ENCODE peak calls at places on chromosomes 12 and 14, in four cellular contexts. O is heart left ventricle, X is natural killer cell, L is thoracic aorta. C is an unnamed sample.

GRCh38 chr12:100234591-100235304 is 32.1 kb downstream of the DEPDC4 start:
- ATAC-seq in O (peak; percentile 48), X (peak; percentile 36), L (peak; percentile 76), C (peak; percentile 55)

GRCh38 chr14:94411638-94412037 is 23.2 kb upstream of the SERPINA1 start:
- ATAC-seq in O (no peak), X (no peak), L (no peak), C (no peak)

GRCh38 chr12:1126089-1126488 is 135.1 kb downstream of the ERC1 start:
- ATAC-seq in O (no peak), X (peak; percentile 93), L (no peak), C (no peak)

GRCh38 chr14:78721756-78722455 is 551.7 kb downstream of the NRXN3 start:
- ATAC-seq in O (no peak), X (no peak), L (no peak), C (no peak)

GRCh38 chr12:45655186-45655585 is 74.3 kb upstream of the ARID2 start:
- ATAC-seq in O (no peak), X (peak; percentile 100), L (no peak), C (no peak)

GRCh38 chr12:96352161-96352835 is 47.9 kb downstream of the CDK17 start:
- ATAC-seq in O (peak; percentile 37), X (no peak), L (no peak), C (peak; percentile 34)

GRCh38 chr14:68191567-68192321 is 372.2 kb downstream of the RAD51B start:
- ATAC-seq in O (no peak), X (no peak), L (no peak), C (peak; percentile 66)

GRCh38 chr14:88043523-88043922 is 38.6 kb downstream of the GPR65 start:
- ATAC-seq in O (no peak), X (no peak), L (no peak), C (no peak)

GRCh38 chr14:95891742-95892141 is 15.1 kb downstream of the TUNAR start:
- ATAC-seq in O (no peak), X (no peak), L (no peak), C (no peak)

GRCh38 chr12:124713436-124714082 is 146.1 kb upstream of the NCOR2 start:
- ATAC-seq in O (peak; percentile 80), X (peak; percentile 85), L (peak; percentile 53), C (peak; percentile 72)

GRCh38 chr12:2796187-2796663 is 1.5 kb downstream of the FKBP4 start:
- ATAC-seq in O (no peak), X (no peak), L (no peak), C (no peak)

GRCh38 chr12:27534765-27535161 is 10.8 kb downstream of the PPFIBP1 start:
- ATAC-seq in O (no peak), X (no peak), L (no peak), C (no peak)

GRCh38 chr12:124006582-124007170 is 33.7 kb downstream of the ZNF664 start:
- ATAC-seq in O (no peak), X (no peak), L (no peak), C (no peak)

GRCh38 chr14:96581902-96582640 is 79.9 kb downstream of the PAPOLA start:
- ATAC-seq in O (no peak), X (no peak), L (no peak), C (no peak)

GRCh38 chr12:25184132-25184531 is 10.8 kb downstream of the DNAI7 start:
- ATAC-seq in O (no peak), X (no peak), L (no peak), C (no peak)

GRCh38 chr14:98754343-98755025 is 517.5 kb downstream of the BCL11B start:
- ATAC-seq in O (no peak), X (no peak), L (no peak), C (no peak)

GRCh38 chr12:81953541-81953940 is 194.4 kb upstream of the PPFIA2 start:
- ATAC-seq in O (no peak), X (no peak), L (no peak), C (no peak)

GRCh38 chr12:8037947-8038346 is 5.4 kb downstream of the FOXJ2 start:
- ATAC-seq in O (no peak), X (no peak), L (no peak), C (no peak)

GRCh38 chr12:101854747-101855146 is 22.6 kb upstream of the DRAM1 start:
- ATAC-seq in O (no peak), X (no peak), L (no peak), C (no peak)

GRCh38 chr12:8831116-8831515 is 8.7 kb downstream of the A2ML1 start:
- ATAC-seq in O (no peak), X (no peak), L (no peak), C (no peak)

GRCh38 chr14:70665448-70666363 is 24.0 kb downstream of the TTC9 start:
- ATAC-seq in O (no peak), X (no peak), L (no peak), C (no peak)

GRCh38 chr14:71594828-71595227 is 337.4 kb upstream of the RGS6 start:
- ATAC-seq in O (peak; percentile 32), X (no peak), L (no peak), C (no peak)

GRCh38 chr12:7321624-7322023 is 17.8 kb downstream of the ACSM4 start:
- ATAC-seq in O (no peak), X (no peak), L (no peak), C (no peak)

GRCh38 chr14:38290601-38291190 is 34.8 kb upstream of the CLEC14A start:
- ATAC-seq in O (peak; percentile 95), X (no peak), L (peak; percentile 69), C (peak; percentile 19)

GRCh38 chr12:47896022-47896421 is 8.8 kb downstream of the VDR start:
- ATAC-seq in O (no peak), X (no peak), L (no peak), C (no peak)

GRCh38 chr12:52032431-52032796 is 18.8 kb upstream of the NR4A1 start:
- ATAC-seq in O (peak; percentile 56), X (no peak), L (no peak), C (peak; percentile 46)

GRCh38 chr14:67821121-67821520 is 1.5 kb downstream of the RAD51B start:
- ATAC-seq in O (no peak), X (no peak), L (no peak), C (no peak)

GRCh38 chr12:93982847-93983315 is 165.5 kb upstream of the PLXNC1 start:
- ATAC-seq in O (no peak), X (no peak), L (no peak), C (no peak)

GRCh38 chr14:94051779-94052178 is 25.6 kb downstream of the OTUB2 start:
- ATAC-seq in O (peak; percentile 47), X (no peak), L (no peak), C (no peak)

GRCh38 chr12:110619534-110619953 is 5.6 kb downstream of the TCTN1 start:
- ATAC-seq in O (no peak), X (no peak), L (no peak), C (no peak)
- TF ChIP-seq CTCF in O (no peak), X (no peak), L (no peak), C (no peak)

GRCh38 chr12:117212563-117213190 is 22.4 kb upstream of the FBXO21 start:
- ATAC-seq in O (peak; percentile 68), X (peak; percentile 49), L (peak; percentile 87), C (peak; percentile 87)
- TF ChIP-seq CTCF in O (peak; percentile 83), X (peak; percentile 87), L (peak; percentile 76), C (no peak)

GRCh38 chr12:49707812-49708147 is 575 bp upstream of the FMNL3 start:
- ATAC-seq in O (no peak), X (no peak), L (no peak), C (no peak)
- TF ChIP-seq CTCF in O (no peak), X (no peak), L (no peak), C (no peak)

GRCh38 chr14:69288956-69289705 is 29.2 kb downstream of the GALNT16 start:
- ATAC-seq in O (no peak), X (no peak), L (no peak), C (no peak)

GRCh38 chr14:69285661-69286255 is 25.8 kb downstream of the GALNT16 start:
- ATAC-seq in O (no peak), X (no peak), L (no peak), C (no peak)

GRCh38 chr14:69289811-69290520 is 30.0 kb downstream of the GALNT16 start:
- ATAC-seq in O (peak; percentile 52), X (no peak), L (no peak), C (no peak)

GRCh38 chr14:69287096-69287991 is 27.4 kb downstream of the GALNT16 start:
- ATAC-seq in O (no peak), X (no peak), L (peak; percentile 31), C (peak; percentile 31)

DNA sequence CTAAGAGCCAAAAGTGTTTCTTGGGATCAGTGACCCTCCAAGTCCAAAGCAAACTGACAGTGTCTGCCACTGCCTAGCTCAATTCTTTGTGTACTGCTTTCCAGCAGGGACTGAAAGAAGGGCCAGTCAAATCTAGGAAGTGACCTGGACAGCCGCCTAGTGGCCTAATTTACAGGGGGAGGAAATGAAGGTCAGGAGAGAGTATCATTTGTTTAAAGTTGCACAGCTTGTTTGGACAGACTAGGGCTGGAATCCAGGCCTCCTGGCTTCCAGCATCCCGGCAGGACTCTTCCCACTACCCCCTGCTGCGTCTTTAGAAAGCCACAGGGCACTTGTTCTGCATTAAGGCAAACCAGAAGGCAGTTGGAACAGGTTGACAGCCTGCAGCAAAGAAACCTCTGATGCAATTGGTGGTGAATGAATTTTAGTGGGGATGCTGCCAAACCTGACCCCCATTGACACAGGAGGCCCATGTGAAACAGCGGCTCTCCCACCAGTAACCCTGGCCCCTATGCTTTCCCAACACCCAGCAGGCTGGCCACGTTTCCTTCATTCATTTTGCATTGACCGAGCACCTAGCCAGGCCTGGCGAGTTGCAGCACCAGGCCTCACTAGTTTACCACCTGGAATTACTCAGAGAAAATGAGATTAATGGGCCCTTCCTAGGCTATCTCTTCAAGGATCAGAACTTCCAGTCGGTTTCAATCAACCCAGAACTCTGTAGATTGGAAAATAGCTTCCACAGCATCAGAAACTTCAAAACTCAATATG is 28.2 kb downstream of the GALNT16 start:
- ATAC-seq in O (peak; percentile 44), X (no peak), L (no peak), C (peak; percentile 65)
- TF ChIP-seq CTCF in O (peak; percentile 28), X (no peak), L (no peak), C (peak; percentile 33)

GRCh38 chr12:55973598-55974307 is at the start of gene RAB5B:
- ATAC-seq in O (peak; percentile 94), X (peak; percentile 85), L (peak; percentile 94), C (peak; percentile 95)
- TF ChIP-seq CTCF in O (peak; percentile 23), X (no peak), L (no peak), C (no peak)

GRCh38 chr12:67394600-67394999 is 125.4 kb downstream of the CAND1 start:
- ATAC-seq in O (peak; percentile 95), X (no peak), L (peak; percentile 70), C (peak; percentile 79)
- TF ChIP-seq CTCF in O (no peak), X (no peak), L (no peak), C (no peak)